ENCODE peak calls at places on chromosomes 13 and 19, in nine cellular contexts. B, T, H, F, Y, A, Z, N and I are unnamed samples.

GRCh38 chr19:38028913-38029565 is 122.0 kb downstream of the SIPA1L3 start:
- DNase-seq in B (no peak), T (no peak), H (no peak), F (no peak), Y (no peak), A (no peak), Z (no peak), N (no peak), I (no peak)

GRCh38 chr19:48625891-48626327 is 6.6 kb downstream of the SPHK2 start:
- DNase-seq in B (no peak), T (no peak), H (no peak), F (no peak), Y (no peak), A (no peak), Z (no peak), N (peak), I (no peak)

GRCh38 chr13:109671919-109672318 is 114.5 kb downstream of the IRS2 start:
- DNase-seq in B (no peak), T (no peak), H (no peak), F (no peak), Y (no peak), A (no peak), Z (no peak), N (no peak), I (no peak)

GRCh38 chr19:35141627-35142401 is 1.2 kb upstream of the FXYD7 start:
- DNase-seq in B (peak), T (no peak), H (peak), F (no peak), Y (no peak), A (no peak), Z (no peak), N (peak), I (no peak)

GRCh38 chr19:44988896-44989563 is 12.2 kb upstream of the RELB start:
- DNase-seq in B (peak), T (peak), H (peak), F (peak), Y (peak), A (peak), Z (peak), N (peak), I (no peak)

GRCh38 chr19:57830071-57830602 is at the start of gene ZNF587B:
- DNase-seq in B (peak), T (peak), H (peak), F (peak), Y (peak), A (peak), Z (peak), N (peak), I (peak)

GRCh38 chr13:94992277-94992989 is 280.1 kb upstream of the SOX21 start:
- DNase-seq in B (no peak), T (no peak), H (no peak), F (no peak), Y (no peak), A (peak), Z (no peak), N (no peak), I (no peak)

GRCh38 chr13:89695343-89696257 is 1651.9 kb upstream of the MIR17HG start:
- DNase-seq in B (no peak), T (peak), H (peak), F (peak), Y (no peak), A (peak), Z (peak), N (no peak), I (no peak)

GRCh38 chr13:44425041-44425814 is 51.6 kb downstream of the SERP2 start:
- DNase-seq in B (no peak), T (no peak), H (no peak), F (no peak), Y (no peak), A (no peak), Z (no peak), N (no peak), I (no peak)

GRCh38 chr13:38348890-38349289 is 761 bp upstream of the UFM1 start:
- DNase-seq in B (no peak), T (peak), H (no peak), F (no peak), Y (no peak), A (peak), Z (no peak), N (no peak), I (no peak)

GRCh38 chr13:76792680-76793334 is 93.4 kb downstream of the KCTD12 start:
- DNase-seq in B (peak), T (peak), H (no peak), F (no peak), Y (no peak), A (peak), Z (peak), N (no peak), I (no peak)

GRCh38 chr19:17775245-17775927 is 19.6 kb upstream of the B3GNT3 start:
- DNase-seq in B (peak), T (peak), H (peak), F (peak), Y (no peak), A (peak), Z (no peak), N (no peak), I (no peak)

GRCh38 chr13:49532593-49532992 is 36.8 kb downstream of the PHF11 start:
- DNase-seq in B (no peak), T (no peak), H (no peak), F (no peak), Y (no peak), A (no peak), Z (no peak), N (no peak), I (no peak)

GRCh38 chr13:76552807-76553206 is 333.4 kb downstream of the KCTD12 start:
- DNase-seq in B (no peak), T (no peak), H (no peak), F (no peak), Y (no peak), A (no peak), Z (no peak), N (no peak), I (no peak)

GRCh38 chr19:57106646-57107235 is 13.0 kb upstream of the USP29 start:
- DNase-seq in B (no peak), T (no peak), H (no peak), F (no peak), Y (no peak), A (no peak), Z (no peak), N (no peak), I (no peak)

GRCh38 chr13:50437252-50437651 is 406.2 kb downstream of the DLEU7 start:
- DNase-seq in B (peak), T (no peak), H (no peak), F (no peak), Y (no peak), A (no peak), Z (peak), N (no peak), I (no peak)

GRCh38 chr19:1449467-1450442 is at the start of gene APC2:
- DNase-seq in B (peak), T (no peak), H (peak), F (peak), Y (no peak), A (no peak), Z (peak), N (no peak), I (no peak)

GRCh38 chr19:58450836-58451357 is 525 bp upstream of the ZNF324B start:
- DNase-seq in B (no peak), T (peak), H (no peak), F (no peak), Y (no peak), A (no peak), Z (no peak), N (no peak), I (no peak)

GRCh38 chr13:37618554-37618953 is 20.0 kb upstream of the POSTN start:
- DNase-seq in B (peak), T (no peak), H (no peak), F (no peak), Y (no peak), A (peak), Z (peak), N (no peak), I (no peak)

GRCh38 chr13:47933688-47934011 is 67.4 kb downstream of the SUCLA2 start:
- DNase-seq in B (no peak), T (peak), H (no peak), F (no peak), Y (no peak), A (no peak), Z (peak), N (no peak), I (no peak)

GRCh38 chr19:12521996-12522395 is 29.3 kb downstream of the ZNF564 start:
- DNase-seq in B (no peak), T (no peak), H (no peak), F (peak), Y (no peak), A (no peak), Z (no peak), N (no peak), I (no peak)

GRCh38 chr19:4473708-4474503 is 1.8 kb downstream of the HDGFL2 start:
- DNase-seq in B (peak), T (no peak), H (peak), F (no peak), Y (no peak), A (no peak), Z (no peak), N (no peak), I (no peak)

GRCh38 chr19:27748551-27749152 is 1464.3 kb downstream of the UQCRFS1 start:
- DNase-seq in B (peak), T (no peak), H (no peak), F (no peak), Y (no peak), A (no peak), Z (peak), N (no peak), I (no peak)

GRCh38 chr13:25761041-25761440 is 290.8 kb downstream of the SHISA2 start:
- DNase-seq in B (no peak), T (no peak), H (no peak), F (no peak), Y (no peak), A (no peak), Z (no peak), N (no peak), I (no peak)

DNA sequence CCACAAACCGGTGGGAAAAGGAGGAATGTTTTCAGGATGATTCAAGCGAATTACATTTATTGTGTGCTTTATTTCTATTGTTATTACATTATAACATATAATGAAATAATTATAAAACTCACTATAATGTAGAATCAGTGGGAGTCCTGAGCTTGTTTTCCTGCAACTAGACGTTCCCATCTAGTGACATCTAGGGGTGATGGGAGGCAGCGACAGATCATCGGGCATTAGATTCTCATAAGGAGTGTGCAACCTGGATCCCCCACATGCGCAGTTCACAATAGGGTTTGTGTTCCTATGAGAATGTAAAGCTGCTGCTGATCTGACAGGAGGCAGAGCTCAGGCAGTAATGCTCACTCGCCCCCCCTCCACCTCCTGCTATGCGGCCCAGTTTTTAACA is 54.5 kb downstream of the SPTBN4 start:
- DNase-seq in B (peak), T (peak), H (no peak), F (peak), Y (no peak), A (peak), Z (peak), N (no peak), I (no peak)
- TF ChIP-seq CTCF in B (peak), T (peak), H (peak), F (peak), Y (peak), A (peak), Z (peak), N (peak), I (peak)

DNA sequence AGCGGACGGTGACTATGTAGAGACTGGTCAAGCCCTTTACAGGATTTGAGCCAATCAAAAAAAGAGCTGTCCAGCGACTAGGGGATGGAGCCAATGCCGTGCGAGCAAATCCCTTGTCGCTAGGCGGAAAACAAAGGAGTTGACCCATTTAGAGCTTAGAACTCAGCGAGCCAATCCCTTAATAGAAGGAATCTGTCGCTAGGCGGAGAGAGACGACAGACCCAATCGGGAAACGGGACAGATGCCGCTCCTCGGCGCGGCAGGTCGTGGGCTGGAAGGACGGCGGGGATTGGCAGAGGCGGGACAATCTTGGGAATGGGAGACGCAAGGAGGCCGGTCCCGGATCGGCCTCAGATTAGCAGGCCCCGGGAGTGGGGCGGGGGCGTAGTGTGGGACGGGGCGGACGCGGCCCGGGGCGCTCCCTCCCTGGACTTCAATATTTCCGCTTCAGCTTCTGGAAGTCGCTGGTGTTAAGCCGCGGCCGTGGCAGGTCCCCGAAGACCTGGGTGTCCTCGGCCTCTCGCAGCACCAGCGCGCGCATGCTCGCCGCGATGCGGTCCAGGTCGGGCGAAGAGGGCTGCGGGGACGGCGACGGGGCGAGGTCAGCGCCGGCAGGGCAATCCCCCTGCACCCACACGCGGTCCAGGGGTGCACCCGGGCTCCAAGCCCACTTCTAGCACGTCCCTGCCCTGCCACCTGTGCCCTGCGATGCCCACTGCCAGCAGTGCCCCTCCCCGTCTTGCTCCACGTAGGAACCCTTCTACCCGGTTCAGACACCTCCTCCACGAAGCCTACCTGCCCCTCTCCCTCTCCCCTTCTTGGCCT is 2.3 kb upstream of the PNKP start:
- DNase-seq in B (peak), T (peak), H (peak), F (peak), Y (peak), A (peak), Z (peak), N (peak), I (peak)
- TF ChIP-seq CTCF in B (no peak), T (no peak), H (no peak), F (no peak), Y (peak), A (peak), Z (no peak), N (no peak), I (no peak)

GRCh38 chr13:72782717-72783116 is 784 bp downstream of the PIBF1 start:
- DNase-seq in B (peak), T (no peak), H (peak), F (no peak), Y (no peak), A (peak), Z (peak), N (no peak), I (no peak)

DNA sequence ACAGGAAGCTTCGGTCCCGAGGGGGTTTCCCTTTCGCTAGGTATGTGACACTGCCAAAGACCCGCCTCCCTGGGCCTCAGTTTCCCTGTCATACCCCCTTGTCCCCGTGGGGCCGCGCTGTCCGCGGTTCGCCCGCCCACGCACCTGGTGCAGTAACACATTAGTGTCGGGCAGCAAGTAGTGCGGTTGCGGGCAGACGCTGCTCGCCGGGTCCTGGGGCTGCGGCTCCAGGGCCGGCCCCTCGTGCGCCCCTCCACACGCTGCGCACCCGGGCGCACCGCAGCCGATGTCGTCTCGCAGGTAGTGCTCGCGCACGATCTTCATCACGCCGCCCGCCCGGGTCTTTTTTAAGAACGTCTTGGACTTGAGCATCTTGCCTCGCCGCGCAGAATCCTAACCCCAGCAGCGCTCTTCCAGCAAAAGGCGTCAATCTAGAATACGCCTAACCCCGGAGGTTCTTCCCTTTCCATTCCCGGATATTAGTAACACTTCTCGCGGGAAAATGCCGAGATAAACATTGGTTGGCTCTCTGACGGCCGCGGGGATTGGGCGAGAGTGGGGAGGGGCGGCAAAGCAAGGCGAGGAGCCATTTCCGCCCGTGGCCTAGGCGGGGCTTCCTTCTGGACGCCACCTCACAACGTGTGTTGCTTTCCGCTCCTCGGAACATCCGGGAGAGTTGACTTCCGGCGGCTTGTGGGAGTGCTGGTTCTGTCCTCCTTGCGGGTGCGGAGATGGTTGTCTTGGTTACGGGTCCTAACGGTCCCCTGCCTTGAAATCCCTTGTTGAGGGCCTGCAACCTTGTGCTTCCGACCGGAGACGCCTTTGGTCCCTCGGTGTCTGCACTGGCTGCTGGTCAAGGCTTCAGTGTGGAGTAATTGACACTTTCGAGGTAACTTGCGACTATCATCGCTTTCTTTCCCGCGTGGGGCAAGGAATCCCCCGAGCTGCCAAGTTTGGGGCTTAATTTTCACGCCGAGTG is at the start of the genes DIS3 and PIBF1:
- DNase-seq in B (peak), T (peak), H (peak), F (peak), Y (peak), A (peak), Z (peak), N (peak), I (peak)
- TF ChIP-seq CTCF in B (peak), T (no peak), H (no peak), F (no peak), Y (peak), A (no peak), Z (no peak), N (no peak), I (no peak)

GRCh38 chr19:54696117-54696548 is 28.1 kb upstream of the KIR3DL3 start:
- DNase-seq in B (no peak), T (no peak), H (no peak), F (no peak), Y (no peak), A (no peak), Z (no peak), N (no peak), I (no peak)
- TF ChIP-seq CTCF in B (no peak), T (no peak), H (no peak), F (no peak), Y (no peak), A (no peak), Z (no peak), N (no peak), I (no peak)

GRCh38 chr13:39655569-39656324 is at the start of gene COG6:
- DNase-seq in B (peak), T (peak), H (peak), F (peak), Y (peak), A (peak), Z (peak), N (peak), I (peak)
- TF ChIP-seq CTCF in B (no peak), T (no peak), H (no peak), F (no peak), Y (peak), A (no peak), Z (no peak), N (no peak), I (no peak)

GRCh38 chr19:10870955-10871603 is at the start of gene CARM1:
- DNase-seq in B (peak), T (peak), H (peak), F (peak), Y (peak), A (peak), Z (peak), N (peak), I (peak)
- TF ChIP-seq CTCF in B (peak), T (peak), H (peak), F (peak), Y (peak), A (peak), Z (peak), N (peak), I (peak)

DNA sequence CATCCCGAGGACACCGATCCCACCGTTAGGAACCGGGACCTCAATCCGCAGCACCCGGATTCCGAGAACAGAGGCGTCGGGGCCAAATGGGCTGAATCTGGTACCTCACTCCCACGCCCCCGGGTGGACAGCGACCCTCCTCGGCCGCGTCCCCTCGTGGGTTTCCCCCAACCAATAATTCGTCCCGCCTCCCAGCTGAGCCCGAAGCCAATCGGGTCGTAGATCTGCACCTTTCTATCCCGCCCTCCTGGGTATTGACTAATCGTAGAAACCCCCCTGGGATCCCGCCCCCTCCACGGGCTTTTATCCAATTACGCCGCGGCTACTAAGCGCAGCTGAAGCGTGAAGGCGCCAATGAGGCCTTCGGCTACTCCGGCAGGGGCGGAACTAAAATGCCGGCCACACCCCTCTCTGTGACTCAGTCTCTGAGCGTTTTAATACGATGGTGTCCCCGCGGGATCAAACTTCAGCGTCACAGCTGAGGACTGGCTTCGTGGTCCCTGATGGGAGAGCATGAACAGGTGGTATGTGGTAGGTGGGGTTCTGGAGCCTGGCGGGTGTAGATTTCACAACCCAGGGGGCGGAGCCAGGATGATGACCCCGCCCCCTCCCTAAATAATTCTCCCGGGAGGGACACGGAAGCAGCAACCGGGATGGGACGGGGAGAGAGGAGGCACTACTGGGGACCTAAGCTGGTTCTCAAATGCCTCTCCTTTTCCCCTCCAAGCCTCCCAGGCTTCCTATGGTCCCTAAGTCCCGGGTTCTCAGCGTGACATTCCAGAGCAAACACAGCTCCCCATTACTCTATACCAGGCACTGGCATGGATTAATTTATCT is at the start of the genes CCDC159 and TMEM205:
- DNase-seq in B (peak), T (peak), H (peak), F (peak), Y (peak), A (peak), Z (peak), N (peak), I (peak)
- TF ChIP-seq CTCF in B (no peak), T (peak), H (peak), F (peak), Y (peak), A (no peak), Z (no peak), N (no peak), I (no peak)

GRCh38 chr13:114145722-114146121 is 13.3 kb upstream of the RASA3 start:
- DNase-seq in B (no peak), T (no peak), H (peak), F (no peak), Y (no peak), A (no peak), Z (no peak), N (no peak), I (no peak)

GRCh38 chr13:114147803-114148520 is 15.5 kb upstream of the RASA3 start:
- DNase-seq in B (no peak), T (no peak), H (no peak), F (no peak), Y (no peak), A (no peak), Z (no peak), N (no peak), I (no peak)

GRCh38 chr13:114146173-114146572 is 13.8 kb upstream of the RASA3 start:
- DNase-seq in B (no peak), T (no peak), H (no peak), F (no peak), Y (no peak), A (no peak), Z (no peak), N (no peak), I (no peak)

GRCh38 chr13:114145256-114145655 is 12.8 kb upstream of the RASA3 start:
- DNase-seq in B (no peak), T (no peak), H (peak), F (no peak), Y (no peak), A (no peak), Z (no peak), N (peak), I (no peak)

GRCh38 chr13:114146629-114147028 is 14.2 kb upstream of the RASA3 start:
- DNase-seq in B (no peak), T (no peak), H (peak), F (peak), Y (no peak), A (no peak), Z (no peak), N (peak), I (no peak)
- TF ChIP-seq CTCF in B (no peak), T (no peak), H (peak), F (peak), Y (no peak), A (peak), Z (no peak), N (no peak), I (no peak)

GRCh38 chr13:100229603-100230002 is 140.7 kb downstream of the PCCA start:
- DNase-seq in B (no peak), T (no peak), H (no peak), F (no peak), Y (no peak), A (no peak), Z (no peak), N (no peak), I (no peak)
- TF ChIP-seq CTCF in B (no peak), T (no peak), H (no peak), F (no peak), Y (no peak), A (no peak), Z (no peak), N (no peak), I (no peak)